ENCODE peak calls at places on chromosomes 4 and X, in four cellular contexts. One of them, this sample, is unnamed.

GRCh38 chr4:173074501-173074946 is 94.1 kb upstream of the GALNT7 start:
- DNase-seq in NCI-H345: no peak
- DNase-seq in T-helper 2 cell: no peak
- DNase-seq in NCI-H1436: no peak
- DNase-seq in this sample: no peak

GRCh38 chr4:3224971-3225850 is 23.7 kb upstream of the MSANTD1 start:
- DNase-seq in NCI-H345: no peak
- DNase-seq in T-helper 2 cell: no peak
- DNase-seq in NCI-H1436: no peak
- DNase-seq in this sample: no peak

GRCh38 chrX:275967-276587 is 5.1 kb upstream of the PLCXD1 start:
- DNase-seq in NCI-H345: no peak
- DNase-seq in T-helper 2 cell: peak
- DNase-seq in NCI-H1436: no peak
- DNase-seq in this sample: peak

GRCh38 chr4:135804785-135805184 is 1603.2 kb upstream of the PABPC4L start:
- DNase-seq in NCI-H345: no peak
- DNase-seq in T-helper 2 cell: no peak
- DNase-seq in NCI-H1436: no peak
- DNase-seq in this sample: no peak

GRCh38 chrX:24081661-24082154 is 27.0 kb downstream of the EIF2S3 start:
- DNase-seq in NCI-H345: peak
- DNase-seq in T-helper 2 cell: peak
- DNase-seq in NCI-H1436: peak
- DNase-seq in this sample: peak

GRCh38 chr4:101989551-101989950 is 199.0 kb downstream of the BANK1 start:
- DNase-seq in NCI-H345: no peak
- DNase-seq in T-helper 2 cell: no peak
- DNase-seq in NCI-H1436: no peak
- DNase-seq in this sample: no peak

GRCh38 chr4:86307432-86307831 is 52.4 kb downstream of the MAPK10 start:
- DNase-seq in NCI-H345: no peak
- DNase-seq in T-helper 2 cell: no peak
- DNase-seq in NCI-H1436: no peak
- DNase-seq in this sample: no peak

GRCh38 chr4:53019485-53020382 is 157.6 kb downstream of the RASL11B start:
- DNase-seq in NCI-H345: no peak
- DNase-seq in T-helper 2 cell: no peak
- DNase-seq in NCI-H1436: no peak
- DNase-seq in this sample: no peak

GRCh38 chrX:56248492-56248891 is 16.3 kb downstream of the KLF8 start:
- DNase-seq in NCI-H345: peak
- DNase-seq in T-helper 2 cell: peak
- DNase-seq in NCI-H1436: peak
- DNase-seq in this sample: peak

GRCh38 chr4:44632089-44632488 is 19.3 kb downstream of the YIPF7 start:
- DNase-seq in NCI-H345: no peak
- DNase-seq in T-helper 2 cell: no peak
- DNase-seq in NCI-H1436: no peak
- DNase-seq in this sample: no peak

GRCh38 chr4:16661813-16662212 is 236.6 kb downstream of the LDB2 start:
- DNase-seq in NCI-H345: no peak
- DNase-seq in T-helper 2 cell: no peak
- DNase-seq in NCI-H1436: no peak
- DNase-seq in this sample: no peak

GRCh38 chrX:9859711-9860555 is 73.7 kb downstream of the SHROOM2 start:
- DNase-seq in NCI-H345: no peak
- DNase-seq in T-helper 2 cell: no peak
- DNase-seq in NCI-H1436: no peak
- DNase-seq in this sample: no peak

GRCh38 chrX:127259742-127260141 is 440.2 kb downstream of the PRR32 start:
- DNase-seq in NCI-H345: no peak
- DNase-seq in T-helper 2 cell: no peak
- DNase-seq in NCI-H1436: no peak
- DNase-seq in this sample: no peak

GRCh38 chr4:5636766-5637670 is 71.3 kb downstream of the EVC2 start:
- DNase-seq in NCI-H345: peak
- DNase-seq in T-helper 2 cell: no peak
- DNase-seq in NCI-H1436: no peak
- DNase-seq in this sample: no peak

GRCh38 chr4:121693450-121693849 is 3.3 kb downstream of the ANXA5 start:
- DNase-seq in NCI-H345: no peak
- DNase-seq in T-helper 2 cell: no peak
- DNase-seq in NCI-H1436: no peak
- DNase-seq in this sample: no peak

GRCh38 chrX:37755073-37755472 is 24.8 kb upstream of the CYBB start:
- DNase-seq in NCI-H345: no peak
- DNase-seq in T-helper 2 cell: no peak
- DNase-seq in NCI-H1436: no peak
- DNase-seq in this sample: peak

GRCh38 chr4:36290641-36291040 is 9.2 kb downstream of the DTHD1 start:
- DNase-seq in NCI-H345: no peak
- DNase-seq in T-helper 2 cell: no peak
- DNase-seq in NCI-H1436: no peak
- DNase-seq in this sample: no peak

GRCh38 chr4:150160473-150160872 is 82.2 kb downstream of the DCLK2 start:
- DNase-seq in NCI-H345: no peak
- DNase-seq in T-helper 2 cell: no peak
- DNase-seq in NCI-H1436: no peak
- DNase-seq in this sample: no peak

GRCh38 chrX:29911673-29912072 is 303.7 kb upstream of the MAGEB2 start:
- DNase-seq in NCI-H345: no peak
- DNase-seq in T-helper 2 cell: no peak
- DNase-seq in NCI-H1436: no peak
- DNase-seq in this sample: no peak

GRCh38 chr4:104205116-104205515 is 289.6 kb downstream of the CXXC4 start:
- DNase-seq in NCI-H345: no peak
- DNase-seq in T-helper 2 cell: no peak
- DNase-seq in NCI-H1436: peak
- DNase-seq in this sample: no peak

GRCh38 chr4:19888587-19888986 is 363.1 kb upstream of the SLIT2 start:
- DNase-seq in NCI-H345: no peak
- DNase-seq in T-helper 2 cell: no peak
- DNase-seq in NCI-H1436: no peak
- DNase-seq in this sample: no peak

GRCh38 chrX:49829016-49829415 is at the start of gene PAGE4:
- DNase-seq in NCI-H345: no peak
- DNase-seq in T-helper 2 cell: no peak
- DNase-seq in NCI-H1436: no peak
- DNase-seq in this sample: no peak

GRCh38 chr4:38598489-38598888 is 65.5 kb upstream of the KLF3 start:
- DNase-seq in NCI-H345: no peak
- DNase-seq in T-helper 2 cell: no peak
- DNase-seq in NCI-H1436: no peak
- DNase-seq in this sample: no peak

GRCh38 chr4:173168396-173169177 is at the start of gene GALNT7:
- DNase-seq in NCI-H345: peak
- DNase-seq in T-helper 2 cell: peak
- DNase-seq in NCI-H1436: peak
- DNase-seq in this sample: peak

GRCh38 chr4:146482788-146483187 is 39.0 kb downstream of the SLC10A7 start:
- DNase-seq in NCI-H345: no peak
- DNase-seq in T-helper 2 cell: no peak
- DNase-seq in NCI-H1436: no peak
- DNase-seq in this sample: no peak

GRCh38 chr4:155542415-155542814 is 124.2 kb upstream of the GUCY1A1 start:
- DNase-seq in NCI-H345: no peak
- DNase-seq in T-helper 2 cell: no peak
- DNase-seq in NCI-H1436: no peak
- DNase-seq in this sample: no peak

GRCh38 chr4:90112715-90113114 is 14.5 kb upstream of the CCSER1 start:
- DNase-seq in NCI-H345: no peak
- DNase-seq in T-helper 2 cell: no peak
- DNase-seq in NCI-H1436: no peak
- DNase-seq in this sample: no peak

GRCh38 chr4:87051121-87051713 is 116.4 kb downstream of the AFF1 start:
- DNase-seq in NCI-H345: no peak
- DNase-seq in T-helper 2 cell: no peak
- DNase-seq in NCI-H1436: no peak
- DNase-seq in this sample: no peak

GRCh38 chr4:39025552-39026085 is 6.6 kb downstream of the TMEM156 start:
- DNase-seq in NCI-H345: no peak
- DNase-seq in T-helper 2 cell: no peak
- DNase-seq in NCI-H1436: no peak
- DNase-seq in this sample: no peak

GRCh38 chr4:154439224-154439623 is 52.4 kb downstream of the DCHS2 start:
- DNase-seq in NCI-H345: no peak
- DNase-seq in T-helper 2 cell: no peak
- DNase-seq in NCI-H1436: no peak
- DNase-seq in this sample: no peak

This sample was measured in stimulated activated effector memory CD8-positive, alpha-beta T cell treated with anti-CD3 and anti-CD28 coated beads, Interleukin-12 subunit alpha, Interleukin-12 subunit beta, amount 100 ng/mL, for 72 hours.